ENCODE peak calls at places on chromosomes 5 and 9, in ten cellular contexts. K, Y, F, T, Z, A, R, S, O and H are unnamed samples.

GRCh38 chr9:36623280-36623679 is 50.6 kb downstream of the MELK start:
- DNase-seq in K (no peak), Y (no peak), F (no peak), T (no peak), Z (no peak), A (no peak), R (no peak), S (no peak), O (no peak), H (no peak)

GRCh38 chr5:2591777-2592453 is 159.6 kb downstream of the IRX2 start:
- DNase-seq in K (no peak), Y (no peak), F (no peak), T (no peak), Z (no peak), A (no peak), R (no peak), S (no peak), O (no peak), H (no peak)

GRCh38 chr5:110251366-110251765 is 475.1 kb downstream of the TMEM232 start:
- DNase-seq in K (no peak), Y (no peak), F (no peak), T (no peak), Z (no peak), A (no peak), R (no peak), S (no peak), O (no peak), H (no peak)

GRCh38 chr9:33011857-33012256 is 10.4 kb upstream of the APTX start:
- DNase-seq in K (no peak), Y (no peak), F (no peak), T (no peak), Z (no peak), A (no peak), R (no peak), S (no peak), O (no peak), H (no peak)

GRCh38 chr5:162221884-162222283 is 154.3 kb downstream of the GABRG2 start:
- DNase-seq in K (no peak), Y (no peak), F (no peak), T (no peak), Z (no peak), A (no peak), R (no peak), S (no peak), O (no peak), H (no peak)

GRCh38 chr9:35035851-35036701 is 36.3 kb downstream of the VCP start:
- DNase-seq in K (no peak), Y (peak), F (no peak), T (peak), Z (no peak), A (no peak), R (peak), S (peak), O (peak), H (no peak)

GRCh38 chr9:18976368-18977238 is 56.4 kb downstream of the SAXO1 start:
- DNase-seq in K (no peak), Y (no peak), F (peak), T (no peak), Z (no peak), A (peak), R (no peak), S (no peak), O (no peak), H (no peak)

GRCh38 chr9:69442486-69442885 is 117.5 kb downstream of the ENTREP1 start:
- DNase-seq in K (no peak), Y (no peak), F (no peak), T (no peak), Z (no peak), A (no peak), R (no peak), S (no peak), O (no peak), H (no peak)

GRCh38 chr5:64678400-64678799 is 11.9 kb upstream of the SHISAL2B start:
- DNase-seq in K (peak), Y (no peak), F (no peak), T (no peak), Z (no peak), A (no peak), R (no peak), S (no peak), O (no peak), H (no peak)

GRCh38 chr5:175104682-175105081 is 339.3 kb downstream of the DRD1 start:
- DNase-seq in K (no peak), Y (no peak), F (no peak), T (no peak), Z (no peak), A (no peak), R (no peak), S (no peak), O (no peak), H (no peak)

GRCh38 chr5:131068893-131069643 is 96.0 kb downstream of the HINT1 start:
- DNase-seq in K (no peak), Y (peak), F (no peak), T (peak), Z (no peak), A (no peak), R (peak), S (no peak), O (peak), H (no peak)

GRCh38 chr5:132369012-132369470 is 469 bp upstream of the SLC22A5 start:
- DNase-seq in K (no peak), Y (no peak), F (no peak), T (no peak), Z (no peak), A (no peak), R (no peak), S (no peak), O (no peak), H (no peak)

GRCh38 chr9:113649855-113650206 is 186.3 kb downstream of the RGS3 start:
- DNase-seq in K (no peak), Y (no peak), F (no peak), T (no peak), Z (no peak), A (no peak), R (no peak), S (no peak), O (no peak), H (no peak)

GRCh38 chr5:170430871-170431437 is 41.8 kb upstream of the KCNMB1 start:
- DNase-seq in K (no peak), Y (no peak), F (no peak), T (no peak), Z (no peak), A (no peak), R (no peak), S (no peak), O (no peak), H (no peak)

GRCh38 chr5:180323929-180324632 is 29.1 kb downstream of the GFPT2 start:
- DNase-seq in K (no peak), Y (no peak), F (peak), T (no peak), Z (no peak), A (no peak), R (no peak), S (no peak), O (no peak), H (no peak)

GRCh38 chr5:80672140-80672736 is 17.5 kb upstream of the DHFR start:
- DNase-seq in K (peak), Y (peak), F (no peak), T (peak), Z (peak), A (peak), R (peak), S (peak), O (peak), H (peak)

GRCh38 chr9:135251996-135252760 is 164.7 kb downstream of the OLFM1 start:
- DNase-seq in K (no peak), Y (no peak), F (no peak), T (no peak), Z (no peak), A (no peak), R (no peak), S (peak), O (no peak), H (no peak)